ENCODE peak calls at places on chromosomes 12 and 14, in four cellular contexts. G is NCI-H1694 treated with DMSO at 0.1 percent for 48 hours, I is amniotic epithelial cell, J is NCI-H2227 treated with DMSO at 0.1 percent for 48 hours. V is an unnamed sample.

GRCh38 chr12:46124848-46125619 is 134.7 kb upstream of the SCAF11 start:
- DNase-seq in G (peak), I (peak), J (peak), V (peak)

GRCh38 chr14:68527329-68527851 is 265.5 kb downstream of the ZFP36L1 start:
- DNase-seq in G (no peak), I (no peak), J (no peak), V (no peak)

GRCh38 chr12:55861396-55861795 is 18.7 kb upstream of the MMP19 start:
- DNase-seq in G (no peak), I (no peak), J (no peak), V (no peak)

GRCh38 chr12:104605685-104606084 is 148.9 kb downstream of the CHST11 start:
- DNase-seq in G (no peak), I (peak), J (peak), V (no peak)

GRCh38 chr14:102390064-102390463 is 27.3 kb downstream of the TECPR2 start:
- DNase-seq in G (no peak), I (no peak), J (no peak), V (no peak)

GRCh38 chr14:23099212-23099861 is 4.0 kb downstream of the C14orf119 start:
- DNase-seq in G (no peak), I (no peak), J (no peak), V (no peak)

GRCh38 chr14:95545769-95546168 is 10.9 kb downstream of the GLRX5 start:
- DNase-seq in G (no peak), I (peak), J (no peak), V (peak)

GRCh38 chr14:80336613-80337106 is 125.4 kb upstream of the DIO2 start:
- DNase-seq in G (no peak), I (no peak), J (no peak), V (no peak)

GRCh38 chr14:94362614-94363133 is 25.7 kb downstream of the SERPINA1 start:
- DNase-seq in G (no peak), I (no peak), J (no peak), V (no peak)

GRCh38 chr14:50109342-50109741 is 7.0 kb downstream of the VCPKMT start:
- DNase-seq in G (no peak), I (peak), J (peak), V (no peak)

GRCh38 chr14:34051966-34052657 is 101.2 kb upstream of the EGLN3 start:
- DNase-seq in G (no peak), I (peak), J (no peak), V (peak)

GRCh38 chr12:83476006-83476405 is 789.3 kb downstream of the TMTC2 start:
- DNase-seq in G (no peak), I (no peak), J (no peak), V (no peak)

GRCh38 chr12:25924535-25925001 is 33.9 kb upstream of the RASSF8 start:
- DNase-seq in G (no peak), I (no peak), J (no peak), V (peak)

GRCh38 chr12:33628087-33628486 is 188.5 kb upstream of the SYT10 start:
- DNase-seq in G (no peak), I (no peak), J (no peak), V (no peak)

GRCh38 chr12:104702565-104703139 is 245.9 kb downstream of the CHST11 start:
- DNase-seq in G (no peak), I (no peak), J (no peak), V (no peak)

GRCh38 chr14:93113678-93114067 is 2.1 kb downstream of the ITPK1 start:
- DNase-seq in G (no peak), I (no peak), J (no peak), V (no peak)

GRCh38 chr14:25904446-25904845 is 693.4 kb downstream of the NOVA1 start:
- DNase-seq in G (no peak), I (no peak), J (no peak), V (no peak)

GRCh38 chr12:104784592-104784991 is 173.5 kb downstream of the SLC41A2 start:
- DNase-seq in G (no peak), I (no peak), J (no peak), V (no peak)

GRCh38 chr12:130976171-130976720 is 22.5 kb downstream of the ADGRD1 start:
- DNase-seq in G (no peak), I (no peak), J (no peak), V (no peak)

GRCh38 chr14:62039871-62040270 is 277.7 kb downstream of the SNAPC1 start:
- DNase-seq in G (no peak), I (no peak), J (no peak), V (no peak)

GRCh38 chr12:29157486-29157946 is 8.4 kb downstream of the FAR2 start:
- DNase-seq in G (no peak), I (no peak), J (no peak), V (peak)

GRCh38 chr14:34180428-34180827 is 229.6 kb upstream of the EGLN3 start:
- DNase-seq in G (no peak), I (no peak), J (no peak), V (no peak)